ENCODE peak calls at places on chromosomes 11 and 22, in four cellular contexts. One of them, this sample, is unnamed.

GRCh38 chr11:12164061-12165014 is 53.9 kb downstream of the MICAL2 start:
- DNase-seq in spleen: no peak
- DNase-seq in heart left ventricle: no peak
- DNase-seq in AG04450: no peak
- DNase-seq in this sample: no peak

GRCh38 chr22:22788460-22789037 is 99.1 kb upstream of the IGLL5 start:
- DNase-seq in spleen: no peak
- DNase-seq in heart left ventricle: no peak
- DNase-seq in AG04450: no peak
- DNase-seq in this sample: no peak

GRCh38 chr22:42837556-42837955 is 19.5 kb downstream of the ARFGAP3 start:
- DNase-seq in AG04450: no peak
- DNase-seq in heart left ventricle: no peak
- DNase-seq in spleen: no peak
- DNase-seq in this sample: no peak

GRCh38 chr22:33405194-33405593 is 347.0 kb upstream of the SYN3 start:
- DNase-seq in heart left ventricle: peak; percentile 43
- DNase-seq in AG04450: no peak
- DNase-seq in spleen: no peak
- DNase-seq in this sample: peak; percentile 23

GRCh38 chr11:575324-575995 is 810 bp upstream of the PHRF1 start:
- DNase-seq in AG04450: no peak
- DNase-seq in spleen: peak; percentile 95
- DNase-seq in heart left ventricle: no peak
- DNase-seq in this sample: no peak

GRCh38 chr22:20117656-20118571 is 888 bp upstream of the TRMT2A start:
- DNase-seq in AG04450: no peak
- DNase-seq in heart left ventricle: no peak
- DNase-seq in spleen: peak; percentile 92
- DNase-seq in this sample: peak; percentile 30

GRCh38 chr11:13972958-13973357 is 10.4 kb downstream of the SPON1 start:
- DNase-seq in heart left ventricle: no peak
- DNase-seq in AG04450: no peak
- DNase-seq in spleen: no peak
- DNase-seq in this sample: no peak

GRCh38 chr11:134226806-134227325 is 2.4 kb downstream of the VPS26B start:
- DNase-seq in heart left ventricle: no peak
- DNase-seq in spleen: no peak
- DNase-seq in AG04450: no peak
- DNase-seq in this sample: no peak

GRCh38 chr22:24521791-24522245 is 26.7 kb downstream of the UPB1 start:
- DNase-seq in heart left ventricle: no peak
- DNase-seq in spleen: no peak
- DNase-seq in AG04450: no peak
- DNase-seq in this sample: no peak

GRCh38 chr11:64767344-64768299 is 7.8 kb upstream of the PYGM start:
- DNase-seq in AG04450: no peak
- DNase-seq in heart left ventricle: peak; percentile 73
- DNase-seq in spleen: peak; percentile 91
- DNase-seq in this sample: peak; percentile 63

GRCh38 chr11:74755395-74755995 is 6.8 kb downstream of the RNF169 start:
- DNase-seq in heart left ventricle: no peak
- DNase-seq in AG04450: no peak
- DNase-seq in spleen: no peak
- DNase-seq in this sample: no peak

GRCh38 chr11:133243832-133244231 is 288.5 kb downstream of the OPCML start:
- DNase-seq in spleen: no peak
- DNase-seq in AG04450: no peak
- DNase-seq in heart left ventricle: no peak
- DNase-seq in this sample: no peak

GRCh38 chr11:128210148-128210940 is 377.0 kb downstream of the ETS1 start:
- DNase-seq in AG04450: peak; percentile 72
- DNase-seq in heart left ventricle: peak; percentile 36
- DNase-seq in spleen: no peak
- DNase-seq in this sample: no peak

GRCh38 chr22:36873614-36874308 is 13.0 kb downstream of the NCF4 start:
- DNase-seq in heart left ventricle: peak; percentile 44
- DNase-seq in spleen: peak; percentile 85
- DNase-seq in AG04450: no peak
- DNase-seq in this sample: no peak

DNA sequence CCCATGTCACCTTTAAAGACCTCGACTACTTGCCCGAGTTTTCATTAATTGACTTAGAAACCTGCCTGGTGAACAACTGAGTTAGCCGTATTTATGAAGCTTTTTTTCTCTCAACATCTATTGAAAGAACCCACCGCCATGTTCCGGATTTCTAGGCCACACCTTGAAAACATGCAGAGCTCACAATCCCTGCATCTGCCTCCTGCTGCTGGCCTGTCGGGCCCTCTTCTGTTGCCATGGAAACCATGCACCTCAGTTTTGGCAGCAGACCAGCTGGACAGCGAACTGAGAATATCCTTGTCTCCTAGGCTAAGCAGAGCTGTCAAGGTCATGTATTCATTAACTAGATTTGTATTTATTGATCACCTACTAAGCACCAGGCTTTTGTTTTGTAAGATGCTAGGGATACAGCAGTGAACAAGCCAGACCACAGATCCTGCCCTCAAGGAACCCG is 4.3 kb upstream of the PATZ1 start:
- DNase-seq in AG04450: no peak
- DNase-seq in heart left ventricle: no peak
- DNase-seq in spleen: no peak
- DNase-seq in this sample: no peak
- H3K9me3 ChIP-seq in AG04450: no peaks in the 10 kb centered on the region
- H3K9me3 ChIP-seq in heart left ventricle: no peaks in the 10 kb centered on the region
- H3K9me3 ChIP-seq in spleen: no peaks in the 10 kb centered on the region
- H3K9me3 ChIP-seq in this sample: no peaks in the 10 kb centered on the region

GRCh38 chr22:45507798-45508197 is 5.1 kb downstream of the FBLN1 start:
- DNase-seq in spleen: no peak
- DNase-seq in heart left ventricle: no peak
- DNase-seq in AG04450: no peak
- DNase-seq in this sample: no peak
- H3K4me3 ChIP-seq in spleen: no peak overlapping the region
- H3K4me3 ChIP-seq in heart left ventricle: no peak overlapping the region
- H3K4me3 ChIP-seq in AG04450: no peak overlapping the region
- H3K4me3 ChIP-seq in this sample: no peak overlapping the region

GRCh38 chr22:49575703-49576081 is 252.0 kb downstream of the BRD1 start:
- DNase-seq in heart left ventricle: no peak
- DNase-seq in AG04450: no peak
- DNase-seq in spleen: peak; percentile 70
- DNase-seq in this sample: no peak
- H3K9me3 ChIP-seq in heart left ventricle: peaks cover 13% of the 10 kb centered on the region
- H3K9me3 ChIP-seq in AG04450: peaks cover 73% of the 10 kb centered on the region
- H3K9me3 ChIP-seq in spleen: peaks cover 10% of the 10 kb centered on the region
- H3K9me3 ChIP-seq in this sample: peaks cover 17% of the 10 kb centered on the region

GRCh38 chr11:73750238-73750637 is 10.6 kb downstream of the RAB6A start:
- DNase-seq in heart left ventricle: no peak
- DNase-seq in AG04450: no peak
- DNase-seq in spleen: no peak
- DNase-seq in this sample: no peak
- H3K4me3 ChIP-seq in heart left ventricle: no peak overlapping the region
- H3K4me3 ChIP-seq in AG04450: no peak overlapping the region
- H3K4me3 ChIP-seq in spleen: no peak overlapping the region
- H3K4me3 ChIP-seq in this sample: no peak overlapping the region

This sample was measured in left ventricle myocardium inferior.